ENCODE peak calls at places on chromosomes 11 and 22, in six cellular contexts. N is lower leg skin, W is caudate nucleus, X is HL-60, E is small intestine, S is ELR. B is an unnamed sample.

GRCh38 chr22:25172153-25172552 is 27.5 kb upstream of the CRYBB3 start:
- DNase-seq in N (no peak), W (no peak), S (peak), E (peak), X (no peak), B (no peak)

GRCh38 chr11:61362542-61362875 is 335 bp downstream of the TMEM138 start:
- DNase-seq in N (no peak), W (no peak), E (no peak), S (peak), X (no peak), B (no peak)

GRCh38 chr22:29457730-29458129 is 19.3 kb downstream of the RFPL1 start:
- DNase-seq in E (peak), S (peak), N (no peak), X (no peak), W (no peak), B (no peak)

GRCh38 chr22:34334893-34335292 is 414.6 kb upstream of the LARGE1 start:
- DNase-seq in X (no peak), S (no peak), E (no peak), N (no peak), W (no peak), B (no peak)

GRCh38 chr11:12812849-12813248 is 138.6 kb downstream of the TEAD1 start:
- DNase-seq in W (no peak), E (no peak), X (no peak), N (no peak), S (no peak), B (no peak)

GRCh38 chr11:67376873-67377808 is 3.7 kb upstream of the CLCF1 start:
- DNase-seq in E (no peak), N (no peak), W (no peak), X (no peak), S (no peak), B (no peak)

GRCh38 chr11:7651140-7651551 is 22.2 kb downstream of the CYB5R2 start:
- DNase-seq in X (peak), S (peak), E (no peak), N (no peak), W (no peak), B (no peak)

GRCh38 chr22:48709453-48709852 is 1118.2 kb downstream of the BRD1 start:
- DNase-seq in E (no peak), N (no peak), S (no peak), W (no peak), X (no peak), B (no peak)

GRCh38 chr11:62544521-62545436 is 1.8 kb downstream of the AHNAK start:
- DNase-seq in W (no peak), X (no peak), E (peak), N (no peak), S (peak), B (no peak)

GRCh38 chr22:36445158-36445668 is 36.2 kb downstream of the TXN2 start:
- DNase-seq in E (no peak), S (peak), N (no peak), W (no peak), X (peak), B (no peak)

GRCh38 chr22:46147471-46148267 is 2.7 kb upstream of the PPARA start:
- DNase-seq in E (peak), W (no peak), S (no peak), X (no peak), N (no peak), B (peak)

GRCh38 chr22:49036513-49036912 is 791.2 kb downstream of the BRD1 start:
- DNase-seq in X (no peak), S (no peak), W (no peak), N (no peak), E (no peak), B (no peak)

GRCh38 chr22:42994917-42995562 is 19.9 kb downstream of the PACSIN2 start:
- DNase-seq in N (peak), E (peak), S (peak), W (no peak), X (peak), B (peak)

GRCh38 chr22:23166841-23167610 is 13.3 kb upstream of the BCR start:
- DNase-seq in X (no peak), S (no peak), N (no peak), W (no peak), E (no peak), B (no peak)

GRCh38 chr11:134518616-134519389 is 106.8 kb upstream of the B3GAT1 start:
- DNase-seq in X (no peak), S (no peak), W (no peak), N (no peak), E (no peak), B (peak)

GRCh38 chr11:123302751-123303195 is 107.7 kb upstream of the CLMP start:
- DNase-seq in S (peak), N (no peak), X (no peak), W (peak), E (no peak), B (no peak)

GRCh38 chr11:128726464-128727139 is 32.7 kb downstream of the FLI1 start:
- DNase-seq in N (peak), W (no peak), X (peak), E (no peak), S (no peak), B (no peak)

GRCh38 chr11:108967571-108967970 is 302.7 kb downstream of the DDX10 start:
- DNase-seq in E (no peak), W (no peak), N (no peak), X (no peak), S (no peak), B (no peak)